ENCODE peak calls at places on chromosome 20, in four cellular contexts. R is WTC11, B is H1, G is K562. N is an unnamed sample.

GRCh38 chr20:59006864-59007757 is at the start of gene CTSZ:
- DNase-seq in R (peak), B (peak), G (peak), N (no peak)

GRCh38 chr20:37336369-37337207 is 9.4 kb upstream of the SRC start:
- DNase-seq in R (peak), B (no peak), G (peak), N (peak)

GRCh38 chr20:51624157-51624731 is 81.7 kb upstream of the NFATC2 start:
- DNase-seq in R (peak), B (peak), G (peak), N (peak)

GRCh38 chr20:19522080-19522801 is 235.8 kb upstream of the RIN2 start:
- DNase-seq in R (no peak), B (no peak), G (no peak), N (no peak)

GRCh38 chr20:19783966-19784401 is 25.9 kb downstream of the RIN2 start:
- DNase-seq in R (no peak), B (no peak), G (no peak), N (peak)

GRCh38 chr20:59698598-59698997 is 94.3 kb downstream of the PHACTR3 start:
- DNase-seq in R (no peak), B (no peak), G (no peak), N (no peak)

GRCh38 chr20:43650997-43651525 is 15.9 kb upstream of the MYBL2 start:
- DNase-seq in R (no peak), B (no peak), G (no peak), N (no peak)

GRCh38 chr20:10949930-10950783 is 276.4 kb upstream of the JAG1 start:
- DNase-seq in R (no peak), B (no peak), G (no peak), N (no peak)

GRCh38 chr20:44858959-44859358 is 26.5 kb upstream of the YWHAB start:
- DNase-seq in R (no peak), B (peak), G (peak), N (no peak)

GRCh38 chr20:21182832-21183563 is 57.1 kb downstream of the KIZ start:
- DNase-seq in R (no peak), B (no peak), G (no peak), N (no peak)

GRCh38 chr20:48948612-48949011 is 27.1 kb downstream of the ARFGEF2 start:
- DNase-seq in R (no peak), B (no peak), G (no peak), N (no peak)

GRCh38 chr20:32920066-32920465 is 61.3 kb downstream of the EFCAB8 start:
- DNase-seq in R (no peak), B (no peak), G (no peak), N (peak)

GRCh38 chr20:50379049-50379990 is 130.9 kb upstream of the PTPN1 start:
- DNase-seq in R (no peak), B (no peak), G (no peak), N (peak)

GRCh38 chr20:51636123-51636522 is 93.6 kb upstream of the NFATC2 start:
- DNase-seq in R (no peak), B (no peak), G (no peak), N (no peak)

GRCh38 chr20:6140947-6141346 is 18.1 kb upstream of the FERMT1 start:
- DNase-seq in R (peak), B (no peak), G (no peak), N (peak)

GRCh38 chr20:57911512-57912226 is 201.9 kb upstream of the PMEPA1 start:
- DNase-seq in R (no peak), B (no peak), G (no peak), N (no peak)

GRCh38 chr20:31823360-31824124 is 4.4 kb downstream of the MYLK2 start:
- DNase-seq in R (no peak), B (no peak), G (no peak), N (peak)

GRCh38 chr20:32028647-32029372 is 18.6 kb downstream of the CCM2L start:
- DNase-seq in R (peak), B (no peak), G (no peak), N (peak)

GRCh38 chr20:35171753-35172433 is at the start of gene PROCR:
- DNase-seq in R (peak), B (peak), G (peak), N (peak)

GRCh38 chr20:45592574-45593189 is 13.6 kb upstream of the WFDC8 start:
- DNase-seq in R (no peak), B (no peak), G (peak), N (peak)

GRCh38 chr20:10857362-10858070 is 183.7 kb upstream of the JAG1 start:
- DNase-seq in R (no peak), B (no peak), G (no peak), N (no peak)

GRCh38 chr20:33130553-33130952 is 37.4 kb upstream of the BPIFA2 start:
- DNase-seq in R (no peak), B (no peak), G (no peak), N (no peak)

GRCh38 chr20:4788314-4788713 is 66.6 kb downstream of the PRND start:
- DNase-seq in R (no peak), B (no peak), G (no peak), N (no peak)

GRCh38 chr20:59110607-59111006 is 53.0 kb upstream of the ZNF831 start:
- DNase-seq in R (no peak), B (no peak), G (no peak), N (no peak)

GRCh38 chr20:50371878-50372769 is 138.1 kb upstream of the PTPN1 start:
- DNase-seq in R (no peak), B (no peak), G (no peak), N (no peak)

GRCh38 chr20:50967621-50968020 is 9.0 kb downstream of the MOCS3 start:
- DNase-seq in R (no peak), B (peak), G (no peak), N (no peak)

GRCh38 chr20:13898012-13898612 is 92.3 kb downstream of the SEL1L2 start:
- DNase-seq in R (no peak), B (no peak), G (no peak), N (peak)

GRCh38 chr20:3510110-3510509 is 39.3 kb downstream of the ATRN start:
- DNase-seq in R (no peak), B (no peak), G (no peak), N (no peak)

GRCh38 chr20:36401336-36401735 is 95.2 kb downstream of the DLGAP4 start:
- DNase-seq in R (no peak), B (no peak), G (no peak), N (peak)

GRCh38 chr20:6588296-6588695 is 179.2 kb upstream of the BMP2 start:
- DNase-seq in R (no peak), B (no peak), G (no peak), N (no peak)

GRCh38 chr20:46592580-46593362 is 42.3 kb upstream of the OCSTAMP start:
- DNase-seq in R (peak), B (no peak), G (no peak), N (no peak)

GRCh38 chr20:35091808-35092523 is 641 bp downstream of the TRPC4AP start:
- DNase-seq in R (no peak), B (no peak), G (no peak), N (peak)

GRCh38 chr20:14536738-14537137 is 199.3 kb upstream of the FLRT3 start:
- DNase-seq in R (no peak), B (no peak), G (no peak), N (peak)

DNA sequence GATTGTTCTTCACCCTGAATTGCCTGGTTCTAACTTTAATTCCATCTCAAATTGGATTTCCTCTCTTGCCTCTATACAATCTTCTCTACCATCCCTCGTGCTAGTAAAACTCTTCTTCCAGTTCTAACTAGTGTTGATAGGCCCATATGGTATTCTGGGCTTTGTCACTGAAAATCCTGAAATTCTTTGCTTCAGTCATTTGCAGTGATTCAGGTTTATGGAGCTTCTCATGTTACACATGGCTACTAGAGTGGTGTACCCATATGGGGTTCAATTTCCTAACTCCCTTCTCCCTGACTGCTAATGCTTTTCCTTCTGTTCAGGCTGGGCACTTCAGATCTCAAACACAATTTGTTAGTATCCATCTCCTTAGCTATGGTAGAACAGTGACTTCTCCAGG is 956.6 kb downstream of the KIF16B start:
- DNase-seq in R (no peak), B (no peak), G (no peak), N (no peak)
- TF ChIP-seq TEAD4 in R (no peak), B (no peak), G (no peak), N (no peak)

GRCh38 chr20:12395404-12396159 is 477.9 kb downstream of the BTBD3 start:
- DNase-seq in R (no peak), B (no peak), G (no peak), N (no peak)
- TF ChIP-seq TEAD4 in R (no peak), B (no peak), G (no peak), N (no peak)

DNA sequence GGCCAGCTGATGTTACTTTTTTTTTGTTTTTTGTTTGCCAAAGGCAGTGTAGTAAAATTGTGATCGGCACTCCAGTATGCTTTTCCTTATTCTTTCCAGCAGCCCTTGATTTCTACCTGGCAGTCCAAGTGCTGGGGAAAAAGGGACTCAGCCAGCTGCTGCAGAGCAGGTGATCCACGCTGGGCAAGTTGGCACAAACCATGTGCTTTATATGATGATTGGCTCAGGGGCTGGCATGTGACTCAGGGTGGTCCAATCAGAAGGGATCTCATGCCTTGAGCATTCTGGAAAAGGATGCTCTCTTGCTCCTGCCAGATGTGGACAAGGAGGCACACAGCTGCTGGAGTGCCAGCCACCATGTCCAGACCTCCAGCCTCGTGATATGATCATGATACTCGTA is 54.5 kb downstream of the SULF2 start:
- DNase-seq in R (no peak), B (no peak), G (no peak), N (no peak)
- TF ChIP-seq TEAD4 in R (no peak), B (no peak), G (no peak), N (no peak)

GRCh38 chr20:25991756-25992130 is 295.1 kb upstream of the ZNF337 start:
- DNase-seq in R (no peak), B (no peak), G (no peak), N (no peak)
- TF ChIP-seq TEAD4 in R (no peak), B (no peak), G (no peak), N (no peak)

GRCh38 chr20:22456109-22456508 is 128.3 kb downstream of the FOXA2 start:
- DNase-seq in R (no peak), B (no peak), G (no peak), N (no peak)
- TF ChIP-seq TEAD4 in R (no peak), B (peak), G (no peak), N (no peak)

GRCh38 chr20:2217857-2218529 is 77.8 kb upstream of the TGM3 start:
- DNase-seq in R (no peak), B (no peak), G (no peak), N (no peak)
- TF ChIP-seq TEAD4 in R (no peak), B (no peak), G (no peak), N (no peak)

GRCh38 chr20:63913768-63914167 is 18.8 kb downstream of the DNAJC5 start:
- DNase-seq in R (no peak), B (no peak), G (no peak), N (no peak)
- TF ChIP-seq TEAD4 in R (no peak), B (no peak), G (no peak), N (no peak)

GRCh38 chr20:61719691-61720347 is 345.9 kb downstream of the TAF4 start:
- DNase-seq in R (no peak), B (no peak), G (no peak), N (no peak)
- TF ChIP-seq TEAD4 in R (no peak), B (no peak), G (no peak), N (no peak)

GRCh38 chr20:56781108-56781739 is 152.1 kb downstream of the TFAP2C start:
- DNase-seq in R (no peak), B (no peak), G (no peak), N (no peak)
- TF ChIP-seq TEAD4 in R (no peak), B (no peak), G (no peak), N (no peak)